ENCODE peak calls at places on chromosomes 11 and 22, in five cellular contexts. T is epithelial cell of esophagus, C is GM12865, X is tibial artery, W is HCT116. H is an unnamed sample.

GRCh38 chr11:124745835-124746620 is 6.0 kb downstream of the VSIG2 start:
- DNase-seq in T (peak; percentile 30), C (peak; percentile 37), X (no peak), W (no peak), H (no peak)

GRCh38 chr11:4713241-4713640 is 8.7 kb downstream of the MMP26 start:
- DNase-seq in T (peak; percentile 7), C (no peak), X (no peak), W (no peak), H (no peak)

GRCh38 chr11:128432926-128433325 is 154.4 kb downstream of the ETS1 start:
- DNase-seq in T (no peak), C (no peak), X (no peak), W (no peak), H (no peak)

GRCh38 chr22:50706481-50707125 is 31.4 kb upstream of the ACR start:
- DNase-seq in T (no peak), C (no peak), X (no peak), W (no peak), H (no peak)

GRCh38 chr11:11968511-11969280 is 39.7 kb downstream of the DKK3 start:
- DNase-seq in T (no peak), C (no peak), X (no peak), W (no peak), H (no peak)

GRCh38 chr11:68954970-68955958 is 25.5 kb downstream of the MRGPRD start:
- DNase-seq in T (peak; percentile 16), C (no peak), X (peak; percentile 62), W (no peak), H (no peak)

GRCh38 chr22:44870021-44870420 is 117.6 kb downstream of the ARHGAP8 start:
- DNase-seq in T (peak; percentile 83), C (no peak), X (no peak), W (peak; percentile 19), H (peak; percentile 48)

GRCh38 chr22:35014812-35015211 is 51.1 kb upstream of the ISX start:
- DNase-seq in T (no peak), C (no peak), X (no peak), W (no peak), H (no peak)

GRCh38 chr11:78251083-78251699 is 62.5 kb downstream of the USP35 start:
- DNase-seq in T (no peak), C (no peak), X (no peak), W (no peak), H (peak; percentile 84)

GRCh38 chr11:93528757-93529639 is 14.2 kb downstream of the SMCO4 start:
- DNase-seq in T (no peak), C (no peak), X (no peak), W (no peak), H (no peak)

GRCh38 chr11:93652161-93652597 is 9.3 kb upstream of the CEP295 start:
- DNase-seq in T (peak; percentile 39), C (peak; percentile 41), X (no peak), W (no peak), H (no peak)

GRCh38 chr22:31334329-31334728 is 11.8 kb downstream of the PATZ1 start:
- DNase-seq in T (no peak), C (no peak), X (no peak), W (no peak), H (no peak)

GRCh38 chr11:60363542-60364525 is 14.5 kb upstream of the MS4A7 start:
- DNase-seq in T (peak; percentile 59), C (peak; percentile 86), X (no peak), W (peak; percentile 42), H (no peak)

GRCh38 chr22:35900483-35901168 is 128.0 kb downstream of the RBFOX2 start:
- DNase-seq in T (peak; percentile 89), C (no peak), X (no peak), W (peak; percentile 28), H (no peak)

GRCh38 chr11:119295178-119295577 is 21.8 kb downstream of the MCAM start:
- DNase-seq in T (peak; percentile 53), C (no peak), X (no peak), W (no peak), H (no peak)

GRCh38 chr11:34148504-34149165 is 43.2 kb downstream of the NAT10 start:
- DNase-seq in T (no peak), C (no peak), X (no peak), W (no peak), H (no peak)

DNA sequence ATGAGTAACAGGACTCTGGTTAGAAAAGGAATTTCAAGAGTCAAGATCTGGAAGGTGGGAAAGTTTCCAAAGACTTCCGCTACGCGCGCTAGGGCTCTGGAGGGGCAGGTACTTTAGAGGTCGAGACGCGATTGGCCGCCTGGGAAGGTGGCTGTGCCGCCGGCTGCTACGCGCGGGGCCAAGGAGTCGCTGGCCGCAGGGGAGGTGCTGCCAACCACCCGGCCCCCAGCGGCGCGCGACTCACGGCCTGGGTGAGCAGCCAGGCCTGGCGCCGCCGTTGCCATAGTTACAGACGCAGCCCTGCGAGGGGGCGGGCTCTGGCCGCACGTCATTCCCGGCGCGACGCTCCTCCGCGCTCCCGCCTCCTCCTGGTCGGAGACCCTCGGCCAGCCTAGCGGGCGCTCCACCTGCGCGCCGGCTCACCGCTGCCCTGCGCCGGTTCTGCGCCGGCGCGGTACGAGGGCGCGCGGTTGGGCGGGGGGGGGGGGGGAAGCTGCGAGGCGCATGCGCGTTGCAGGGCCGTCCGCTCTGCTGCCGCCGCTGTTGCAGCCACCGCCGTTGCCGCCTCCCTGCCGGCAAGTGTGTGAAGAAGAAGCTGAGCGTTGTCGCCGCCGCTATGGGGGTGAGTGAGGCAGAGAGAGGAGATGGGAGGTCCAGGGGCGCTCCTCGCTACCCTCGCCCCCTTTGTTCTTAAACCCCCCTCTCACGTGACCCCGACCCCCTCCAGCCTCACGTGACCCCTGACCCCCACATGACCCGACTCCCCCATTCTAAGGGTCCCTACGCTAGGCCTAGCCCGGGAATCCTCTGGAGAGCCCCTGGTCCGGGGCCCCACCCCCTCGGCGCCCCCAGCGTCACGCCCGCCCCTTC is at the start of gene NAA40:
- DNase-seq in T (peak; percentile 96), C (peak; percentile 100), X (peak; percentile 92), W (peak; percentile 96), H (peak; percentile 83)
- TF ChIP-seq CTCF in T (no peak), C (no peak), X (no peak), W (no peak), H (no peak)

GRCh38 chr11:14644396-14645246 is 1.0 kb downstream of the PDE3B start:
- DNase-seq in T (peak; percentile 28), C (peak; percentile 52), X (peak; percentile 67), W (peak; percentile 12), H (no peak)

GRCh38 chr11:14645247-14645912 is 1.8 kb downstream of the PDE3B start:
- DNase-seq in T (peak; percentile 47), C (peak; percentile 10), X (no peak), W (no peak), H (no peak)

GRCh38 chr11:14642873-14643696 is 519 bp upstream of the PDE3B start:
- DNase-seq in T (no peak), C (peak; percentile 5), X (no peak), W (no peak), H (no peak)

GRCh38 chr11:14643697-14644395 is at the start of gene PDE3B:
- DNase-seq in T (peak; percentile 39), C (peak; percentile 90), X (peak; percentile 82), W (peak; percentile 59), H (no peak)

GRCh38 chr11:14645985-14646900 is 2.6 kb downstream of the PDE3B start:
- DNase-seq in T (no peak), C (no peak), X (no peak), W (no peak), H (no peak)
- H3K4me3 ChIP-seq in T (no peak overlapping the region), C (peak overlapping the region; percentile 92), X (no peak overlapping the region), W (peak overlapping the region; percentile 81), H (no peak overlapping the region)

DNA sequence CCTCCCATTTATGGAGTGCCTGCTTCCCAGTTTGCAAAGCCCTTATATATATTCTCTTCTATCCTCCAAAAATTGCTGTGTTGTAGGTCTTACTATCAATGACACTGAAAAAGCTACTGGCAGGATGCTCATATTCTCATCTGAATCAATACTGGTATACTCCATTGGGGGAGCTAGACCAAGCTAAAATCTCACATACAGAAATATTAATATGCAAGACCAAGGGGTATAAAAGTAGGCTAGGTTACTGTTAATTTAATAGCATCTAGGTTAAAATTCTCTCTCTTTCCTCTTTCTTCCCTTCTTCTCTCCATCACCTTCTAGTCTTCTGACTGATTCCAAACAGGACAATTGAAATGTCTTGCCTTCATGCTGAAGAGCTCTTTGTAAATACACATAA is 17.1 kb upstream of the BDNF start:
- DNase-seq in T (peak; percentile 28), C (no peak), X (no peak), W (no peak), H (no peak)
- TF ChIP-seq CTCF in T (peak; percentile 37), C (no peak), X (peak; percentile 10), W (peak; percentile 62), H (peak; percentile 56)

DNA sequence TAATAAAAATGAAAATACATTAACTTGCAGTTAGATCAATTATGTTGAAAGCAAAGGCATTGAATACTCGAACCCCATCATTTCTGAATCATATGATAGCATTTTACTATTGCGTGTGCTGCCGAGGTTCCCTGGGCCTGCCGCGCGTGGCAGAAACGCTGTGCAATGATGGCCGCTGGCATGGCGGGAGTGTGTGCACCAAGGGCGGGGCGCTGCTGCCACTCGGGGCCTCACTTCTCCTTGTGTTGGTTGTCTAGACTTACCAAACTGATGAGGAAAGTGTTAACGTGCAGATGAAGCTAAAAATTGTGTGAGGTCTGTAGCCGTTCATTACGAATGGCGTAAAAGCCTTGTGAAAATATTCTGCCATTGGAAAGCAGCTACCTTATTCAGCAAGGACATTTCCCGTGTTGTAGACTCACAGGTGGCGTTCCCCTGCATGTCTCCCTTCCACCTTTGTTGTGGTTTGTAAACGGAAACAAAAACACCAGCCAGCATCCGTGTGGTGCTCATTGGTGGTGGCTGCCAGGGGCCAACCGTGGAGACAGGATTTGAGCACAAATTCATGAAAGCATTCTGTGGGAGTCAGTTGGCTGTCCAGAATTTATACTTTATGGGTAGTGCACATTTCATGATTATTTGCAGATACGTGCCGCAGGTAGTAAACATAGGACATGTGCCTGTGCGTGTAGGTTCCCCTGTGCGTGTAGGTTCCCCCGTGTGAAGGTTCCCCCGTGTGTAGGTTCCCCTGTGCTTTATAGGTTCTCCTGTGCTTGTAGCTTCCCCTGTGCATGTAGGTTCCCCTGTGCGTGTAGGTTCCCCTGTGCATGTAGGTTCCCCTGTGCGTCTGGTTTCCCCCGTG is 5.9 kb upstream of the GRAMD4 start:
- DNase-seq in T (no peak), C (peak; percentile 82), X (no peak), W (no peak), H (no peak)
- H3K4me3 ChIP-seq in T (no peak overlapping the region), C (peak overlapping the region; percentile 82), X (no peak overlapping the region), W (no peak overlapping the region), H (no peak overlapping the region)

GRCh38 chr11:126731526-126731925 is 269.0 kb downstream of the KIRREL3 start:
- DNase-seq in T (no peak), C (no peak), X (no peak), W (no peak), H (no peak)

GRCh38 chr11:126725521-126725920 is 275.0 kb downstream of the KIRREL3 start:
- DNase-seq in T (no peak), C (no peak), X (no peak), W (no peak), H (no peak)

GRCh38 chr11:126725043-126725442 is 275.5 kb downstream of the KIRREL3 start:
- DNase-seq in T (no peak), C (no peak), X (no peak), W (no peak), H (no peak)

GRCh38 chr11:126723665-126724045 is 276.9 kb downstream of the KIRREL3 start:
- DNase-seq in T (no peak), C (no peak), X (no peak), W (no peak), H (no peak)

DNA sequence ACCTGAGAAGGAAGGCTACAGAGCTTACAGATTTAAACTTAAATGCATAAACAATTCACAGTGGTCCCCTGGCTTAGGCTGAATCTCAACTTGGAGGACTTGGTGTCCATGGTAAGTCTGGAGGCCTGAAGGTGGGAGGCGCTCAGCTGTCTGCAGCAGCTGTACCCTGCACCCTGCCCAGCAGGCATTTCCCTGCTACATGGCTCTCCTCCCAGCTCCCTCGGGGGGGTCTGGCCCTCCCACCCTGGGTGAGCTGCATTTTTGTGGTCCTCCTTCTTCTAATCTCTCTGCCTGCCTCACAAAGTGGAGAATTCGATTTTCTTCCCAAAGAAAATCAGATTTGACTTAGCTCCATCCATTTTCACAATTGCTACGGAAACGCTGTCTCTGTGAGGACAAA is 273.2 kb downstream of the KIRREL3 start:
- DNase-seq in T (no peak), C (no peak), X (no peak), W (no peak), H (no peak)
- TF ChIP-seq CTCF in T (no peak), C (no peak), X (no peak), W (no peak), H (no peak)